ENCODE peak calls at places on chromosome 2, in five cellular contexts. One of them, this sample, is unnamed.

GRCh38 chr2:240591226-240591625 is 4.7 kb downstream of the CAPN10 start:
- DNase-seq in activated CD4-positive, alpha-beta T cell treated with anti-CD3 and anti-CD28 coated beads, Interleukin-2, amount 50 U/mL, for 1 hour: no peak
- DNase-seq in sigmoid colon: peak
- DNase-seq in KBM-7: no peak
- DNase-seq in HTR-8/SVneo: no peak
- DNase-seq in this sample: peak

GRCh38 chr2:55839182-55839819 is 84.3 kb downstream of the EFEMP1 start:
- DNase-seq in activated CD4-positive, alpha-beta T cell treated with anti-CD3 and anti-CD28 coated beads, Interleukin-2, amount 50 U/mL, for 1 hour: no peak
- DNase-seq in sigmoid colon: no peak
- DNase-seq in KBM-7: no peak
- DNase-seq in HTR-8/SVneo: peak
- DNase-seq in this sample: no peak

GRCh38 chr2:226649871-226650660 is 149.6 kb downstream of the IRS1 start:
- DNase-seq in activated CD4-positive, alpha-beta T cell treated with anti-CD3 and anti-CD28 coated beads, Interleukin-2, amount 50 U/mL, for 1 hour: peak
- DNase-seq in sigmoid colon: peak
- DNase-seq in KBM-7: peak
- DNase-seq in HTR-8/SVneo: peak
- DNase-seq in this sample: no peak

GRCh38 chr2:170943041-170943440 is 14.0 kb downstream of the GORASP2 start:
- DNase-seq in activated CD4-positive, alpha-beta T cell treated with anti-CD3 and anti-CD28 coated beads, Interleukin-2, amount 50 U/mL, for 1 hour: no peak
- DNase-seq in sigmoid colon: no peak
- DNase-seq in KBM-7: no peak
- DNase-seq in HTR-8/SVneo: no peak
- DNase-seq in this sample: no peak

GRCh38 chr2:36456227-36456788 is 100.7 kb downstream of the CRIM1 start:
- DNase-seq in activated CD4-positive, alpha-beta T cell treated with anti-CD3 and anti-CD28 coated beads, Interleukin-2, amount 50 U/mL, for 1 hour: no peak
- DNase-seq in sigmoid colon: peak
- DNase-seq in KBM-7: no peak
- DNase-seq in HTR-8/SVneo: no peak
- DNase-seq in this sample: no peak

GRCh38 chr2:240356700-240357640 is 78.5 kb upstream of the GPC1 start:
- DNase-seq in activated CD4-positive, alpha-beta T cell treated with anti-CD3 and anti-CD28 coated beads, Interleukin-2, amount 50 U/mL, for 1 hour: no peak
- DNase-seq in sigmoid colon: peak
- DNase-seq in KBM-7: no peak
- DNase-seq in HTR-8/SVneo: no peak
- DNase-seq in this sample: peak

GRCh38 chr2:236340251-236340650 is 76.0 kb upstream of the ASB18 start:
- DNase-seq in activated CD4-positive, alpha-beta T cell treated with anti-CD3 and anti-CD28 coated beads, Interleukin-2, amount 50 U/mL, for 1 hour: no peak
- DNase-seq in sigmoid colon: no peak
- DNase-seq in KBM-7: no peak
- DNase-seq in HTR-8/SVneo: no peak
- DNase-seq in this sample: no peak

GRCh38 chr2:6958616-6959235 is 41.5 kb downstream of the RNF144A start:
- DNase-seq in activated CD4-positive, alpha-beta T cell treated with anti-CD3 and anti-CD28 coated beads, Interleukin-2, amount 50 U/mL, for 1 hour: no peak
- DNase-seq in sigmoid colon: no peak
- DNase-seq in KBM-7: no peak
- DNase-seq in HTR-8/SVneo: no peak
- DNase-seq in this sample: no peak

GRCh38 chr2:235992024-235992423 is 176.2 kb downstream of the GBX2 start:
- DNase-seq in activated CD4-positive, alpha-beta T cell treated with anti-CD3 and anti-CD28 coated beads, Interleukin-2, amount 50 U/mL, for 1 hour: no peak
- DNase-seq in sigmoid colon: no peak
- DNase-seq in KBM-7: no peak
- DNase-seq in HTR-8/SVneo: no peak
- DNase-seq in this sample: no peak

GRCh38 chr2:69514406-69514805 is 77.2 kb upstream of the NFU1 start:
- DNase-seq in activated CD4-positive, alpha-beta T cell treated with anti-CD3 and anti-CD28 coated beads, Interleukin-2, amount 50 U/mL, for 1 hour: no peak
- DNase-seq in sigmoid colon: no peak
- DNase-seq in KBM-7: no peak
- DNase-seq in HTR-8/SVneo: no peak
- DNase-seq in this sample: no peak

GRCh38 chr2:241494311-241494908 is 14.0 kb downstream of the STK25 start:
- DNase-seq in activated CD4-positive, alpha-beta T cell treated with anti-CD3 and anti-CD28 coated beads, Interleukin-2, amount 50 U/mL, for 1 hour: no peak
- DNase-seq in sigmoid colon: no peak
- DNase-seq in KBM-7: no peak
- DNase-seq in HTR-8/SVneo: no peak
- DNase-seq in this sample: no peak

GRCh38 chr2:233026211-233026813 is 6.2 kb upstream of the NEU2 start:
- DNase-seq in activated CD4-positive, alpha-beta T cell treated with anti-CD3 and anti-CD28 coated beads, Interleukin-2, amount 50 U/mL, for 1 hour: no peak
- DNase-seq in sigmoid colon: no peak
- DNase-seq in KBM-7: no peak
- DNase-seq in HTR-8/SVneo: peak
- DNase-seq in this sample: no peak

GRCh38 chr2:171574149-171574795 is 52.0 kb downstream of the CYBRD1 start:
- DNase-seq in activated CD4-positive, alpha-beta T cell treated with anti-CD3 and anti-CD28 coated beads, Interleukin-2, amount 50 U/mL, for 1 hour: peak
- DNase-seq in sigmoid colon: peak
- DNase-seq in KBM-7: peak
- DNase-seq in HTR-8/SVneo: peak
- DNase-seq in this sample: no peak

GRCh38 chr2:238238311-238238765 is 1.5 kb downstream of the HES6 start:
- DNase-seq in activated CD4-positive, alpha-beta T cell treated with anti-CD3 and anti-CD28 coated beads, Interleukin-2, amount 50 U/mL, for 1 hour: no peak
- DNase-seq in sigmoid colon: no peak
- DNase-seq in KBM-7: no peak
- DNase-seq in HTR-8/SVneo: no peak
- DNase-seq in this sample: no peak

GRCh38 chr2:231187736-231188505 is 10.5 kb upstream of the ARMC9 start:
- DNase-seq in activated CD4-positive, alpha-beta T cell treated with anti-CD3 and anti-CD28 coated beads, Interleukin-2, amount 50 U/mL, for 1 hour: no peak
- DNase-seq in sigmoid colon: peak
- DNase-seq in KBM-7: no peak
- DNase-seq in HTR-8/SVneo: no peak
- DNase-seq in this sample: no peak

GRCh38 chr2:202687276-202687675 is 52.5 kb downstream of the FAM117B start:
- DNase-seq in activated CD4-positive, alpha-beta T cell treated with anti-CD3 and anti-CD28 coated beads, Interleukin-2, amount 50 U/mL, for 1 hour: no peak
- DNase-seq in sigmoid colon: no peak
- DNase-seq in KBM-7: no peak
- DNase-seq in HTR-8/SVneo: no peak
- DNase-seq in this sample: no peak

GRCh38 chr2:171864357-171864985 is 29.6 kb downstream of the SLC25A12 start:
- DNase-seq in activated CD4-positive, alpha-beta T cell treated with anti-CD3 and anti-CD28 coated beads, Interleukin-2, amount 50 U/mL, for 1 hour: no peak
- DNase-seq in sigmoid colon: no peak
- DNase-seq in KBM-7: peak
- DNase-seq in HTR-8/SVneo: no peak
- DNase-seq in this sample: no peak

GRCh38 chr2:65706376-65706775 is 274.0 kb upstream of the SPRED2 start:
- DNase-seq in activated CD4-positive, alpha-beta T cell treated with anti-CD3 and anti-CD28 coated beads, Interleukin-2, amount 50 U/mL, for 1 hour: no peak
- DNase-seq in sigmoid colon: no peak
- DNase-seq in KBM-7: no peak
- DNase-seq in HTR-8/SVneo: no peak
- DNase-seq in this sample: no peak

GRCh38 chr2:1987379-1987778 is 243.1 kb upstream of the PXDN start:
- DNase-seq in activated CD4-positive, alpha-beta T cell treated with anti-CD3 and anti-CD28 coated beads, Interleukin-2, amount 50 U/mL, for 1 hour: no peak
- DNase-seq in sigmoid colon: no peak
- DNase-seq in KBM-7: no peak
- DNase-seq in HTR-8/SVneo: no peak
- DNase-seq in this sample: no peak

GRCh38 chr2:134413430-134413829 is 159.6 kb downstream of the MGAT5 start:
- DNase-seq in activated CD4-positive, alpha-beta T cell treated with anti-CD3 and anti-CD28 coated beads, Interleukin-2, amount 50 U/mL, for 1 hour: no peak
- DNase-seq in sigmoid colon: no peak
- DNase-seq in KBM-7: no peak
- DNase-seq in HTR-8/SVneo: no peak
- DNase-seq in this sample: no peak

GRCh38 chr2:102632380-102633175 is 13.2 kb downstream of the SLC9A2 start:
- DNase-seq in activated CD4-positive, alpha-beta T cell treated with anti-CD3 and anti-CD28 coated beads, Interleukin-2, amount 50 U/mL, for 1 hour: no peak
- DNase-seq in sigmoid colon: no peak
- DNase-seq in KBM-7: no peak
- DNase-seq in HTR-8/SVneo: no peak
- DNase-seq in this sample: no peak

GRCh38 chr2:235554936-235555335 is 61.1 kb downstream of the AGAP1 start:
- DNase-seq in activated CD4-positive, alpha-beta T cell treated with anti-CD3 and anti-CD28 coated beads, Interleukin-2, amount 50 U/mL, for 1 hour: no peak
- DNase-seq in sigmoid colon: no peak
- DNase-seq in KBM-7: no peak
- DNase-seq in HTR-8/SVneo: no peak
- DNase-seq in this sample: no peak

GRCh38 chr2:219497495-219498279 is 1.0 kb upstream of the GMPPA start:
- DNase-seq in activated CD4-positive, alpha-beta T cell treated with anti-CD3 and anti-CD28 coated beads, Interleukin-2, amount 50 U/mL, for 1 hour: no peak
- DNase-seq in sigmoid colon: peak
- DNase-seq in KBM-7: no peak
- DNase-seq in HTR-8/SVneo: peak
- DNase-seq in this sample: no peak

GRCh38 chr2:212995920-212996319 is 155.5 kb downstream of the IKZF2 start:
- DNase-seq in activated CD4-positive, alpha-beta T cell treated with anti-CD3 and anti-CD28 coated beads, Interleukin-2, amount 50 U/mL, for 1 hour: no peak
- DNase-seq in sigmoid colon: no peak
- DNase-seq in KBM-7: no peak
- DNase-seq in HTR-8/SVneo: no peak
- DNase-seq in this sample: no peak

GRCh38 chr2:221567809-221568208 is 4.3 kb downstream of the EPHA4 start:
- DNase-seq in activated CD4-positive, alpha-beta T cell treated with anti-CD3 and anti-CD28 coated beads, Interleukin-2, amount 50 U/mL, for 1 hour: no peak
- DNase-seq in sigmoid colon: no peak
- DNase-seq in KBM-7: no peak
- DNase-seq in HTR-8/SVneo: no peak
- DNase-seq in this sample: no peak

GRCh38 chr2:220277445-220277960 is 650.1 kb downstream of the SLC4A3 start:
- DNase-seq in activated CD4-positive, alpha-beta T cell treated with anti-CD3 and anti-CD28 coated beads, Interleukin-2, amount 50 U/mL, for 1 hour: no peak
- DNase-seq in sigmoid colon: no peak
- DNase-seq in KBM-7: no peak
- DNase-seq in HTR-8/SVneo: no peak
- DNase-seq in this sample: no peak

GRCh38 chr2:97759727-97760407 is 46.5 kb downstream of the ZAP70 start:
- DNase-seq in activated CD4-positive, alpha-beta T cell treated with anti-CD3 and anti-CD28 coated beads, Interleukin-2, amount 50 U/mL, for 1 hour: no peak
- DNase-seq in sigmoid colon: no peak
- DNase-seq in KBM-7: no peak
- DNase-seq in HTR-8/SVneo: no peak
- DNase-seq in this sample: no peak

GRCh38 chr2:46073540-46074018 is 223.6 kb upstream of the EPAS1 start:
- DNase-seq in activated CD4-positive, alpha-beta T cell treated with anti-CD3 and anti-CD28 coated beads, Interleukin-2, amount 50 U/mL, for 1 hour: no peak
- DNase-seq in sigmoid colon: peak
- DNase-seq in KBM-7: no peak
- DNase-seq in HTR-8/SVneo: peak
- DNase-seq in this sample: no peak